ENCODE peak calls at places on chromosomes 5 and 9, in five cellular contexts. Q is H1, R is K562, X is HepG2, I is GM12878. W is an unnamed sample.

GRCh38 chr9:70506159-70506558 is 91.7 kb upstream of the KLF9 start:
- DNase-seq in Q (no peak), X (no peak), I (no peak), R (no peak), W (no peak)

GRCh38 chr5:132223861-132224260 is 3.8 kb downstream of the P4HA2 start:
- DNase-seq in Q (no peak), X (no peak), I (no peak), R (no peak), W (no peak)

GRCh38 chr5:103513696-103514095 is 48.9 kb downstream of the NUDT12 start:
- DNase-seq in I (no peak), X (no peak), Q (no peak), R (no peak), W (peak)

GRCh38 chr5:131324311-131324710 is 60.5 kb downstream of the CDC42SE2 start:
- DNase-seq in R (no peak), I (no peak), Q (no peak), X (no peak), W (no peak)

GRCh38 chr5:158543539-158544387 is 556.0 kb downstream of the EBF1 start:
- DNase-seq in X (no peak), R (no peak), Q (no peak), I (no peak), W (no peak)

GRCh38 chr9:93645149-93645889 is 68.9 kb downstream of the PHF2 start:
- DNase-seq in Q (no peak), I (no peak), X (no peak), R (no peak), W (no peak)

GRCh38 chr5:37892571-37892970 is 52.7 kb upstream of the GDNF start:
- DNase-seq in R (no peak), Q (no peak), X (no peak), I (no peak), W (no peak)

GRCh38 chr5:14870347-14871083 is 1.1 kb downstream of the ANKH start:
- DNase-seq in I (no peak), X (no peak), R (no peak), Q (no peak), W (peak)

GRCh38 chr5:133873936-133874585 is 94.4 kb downstream of the C5orf15 start:
- DNase-seq in R (no peak), I (no peak), X (no peak), Q (no peak), W (no peak)

GRCh38 chr9:14198544-14199510 is 115.1 kb downstream of the NFIB start:
- DNase-seq in X (no peak), I (no peak), Q (no peak), R (no peak), W (peak)

GRCh38 chr9:130045657-130046450 is 2.9 kb upstream of the FNBP1 start:
- DNase-seq in X (no peak), Q (no peak), R (no peak), I (no peak), W (no peak)

GRCh38 chr9:96457266-96457665 is 7.3 kb downstream of the HABP4 start:
- DNase-seq in I (no peak), Q (no peak), R (no peak), X (no peak), W (no peak)

GRCh38 chr5:80207832-80208231 is 48.0 kb downstream of the SERINC5 start:
- DNase-seq in Q (no peak), I (no peak), R (no peak), X (no peak), W (no peak)

GRCh38 chr5:1643651-1644392 is 120.1 kb upstream of the LPCAT1 start:
- DNase-seq in R (no peak), Q (no peak), I (no peak), X (no peak), W (peak)

GRCh38 chr5:171242521-171242920 is 66.5 kb upstream of the TLX3 start:
- DNase-seq in I (no peak), Q (no peak), R (no peak), X (no peak), W (no peak)

GRCh38 chr9:20925256-20926046 is 106.0 kb downstream of the HACD4 start:
- DNase-seq in R (no peak), I (no peak), X (peak), Q (no peak), W (no peak)

GRCh38 chr5:54514269-54514668 is 3.3 kb upstream of the SNX18 start:
- DNase-seq in X (peak), Q (no peak), I (no peak), R (peak), W (no peak)

GRCh38 chr9:120715331-120715924 is 1.2 kb upstream of the MEGF9 start:
- DNase-seq in R (peak), X (no peak), Q (peak), I (no peak), W (peak)

GRCh38 chr9:33273266-33273971 is 8.6 kb downstream of the CHMP5 start:
- DNase-seq in R (no peak), X (no peak), I (no peak), Q (no peak), W (no peak)

GRCh38 chr5:63341442-63341841 is 620.8 kb downstream of the HTR1A start:
- DNase-seq in I (no peak), X (no peak), Q (no peak), R (no peak), W (no peak)

GRCh38 chr5:146653560-146653959 is 137.6 kb upstream of the GPR151 start:
- DNase-seq in X (no peak), Q (no peak), I (no peak), R (no peak), W (peak)

GRCh38 chr9:76463211-76463610 is 4.2 kb downstream of the GCNT1 start:
- DNase-seq in Q (no peak), X (no peak), I (no peak), R (no peak), W (no peak)

GRCh38 chr9:76464706-76465105 is 5.7 kb downstream of the GCNT1 start:
- DNase-seq in Q (no peak), X (no peak), I (no peak), R (no peak), W (no peak)

GRCh38 chr9:76458903-76459690 is at the start of gene GCNT1:
- DNase-seq in X (peak), Q (peak), R (peak), I (peak), W (peak)

GRCh38 chr9:76456202-76456926 is 2.6 kb upstream of the GCNT1 start:
- DNase-seq in X (peak), I (no peak), Q (no peak), R (peak), W (no peak)

DNA sequence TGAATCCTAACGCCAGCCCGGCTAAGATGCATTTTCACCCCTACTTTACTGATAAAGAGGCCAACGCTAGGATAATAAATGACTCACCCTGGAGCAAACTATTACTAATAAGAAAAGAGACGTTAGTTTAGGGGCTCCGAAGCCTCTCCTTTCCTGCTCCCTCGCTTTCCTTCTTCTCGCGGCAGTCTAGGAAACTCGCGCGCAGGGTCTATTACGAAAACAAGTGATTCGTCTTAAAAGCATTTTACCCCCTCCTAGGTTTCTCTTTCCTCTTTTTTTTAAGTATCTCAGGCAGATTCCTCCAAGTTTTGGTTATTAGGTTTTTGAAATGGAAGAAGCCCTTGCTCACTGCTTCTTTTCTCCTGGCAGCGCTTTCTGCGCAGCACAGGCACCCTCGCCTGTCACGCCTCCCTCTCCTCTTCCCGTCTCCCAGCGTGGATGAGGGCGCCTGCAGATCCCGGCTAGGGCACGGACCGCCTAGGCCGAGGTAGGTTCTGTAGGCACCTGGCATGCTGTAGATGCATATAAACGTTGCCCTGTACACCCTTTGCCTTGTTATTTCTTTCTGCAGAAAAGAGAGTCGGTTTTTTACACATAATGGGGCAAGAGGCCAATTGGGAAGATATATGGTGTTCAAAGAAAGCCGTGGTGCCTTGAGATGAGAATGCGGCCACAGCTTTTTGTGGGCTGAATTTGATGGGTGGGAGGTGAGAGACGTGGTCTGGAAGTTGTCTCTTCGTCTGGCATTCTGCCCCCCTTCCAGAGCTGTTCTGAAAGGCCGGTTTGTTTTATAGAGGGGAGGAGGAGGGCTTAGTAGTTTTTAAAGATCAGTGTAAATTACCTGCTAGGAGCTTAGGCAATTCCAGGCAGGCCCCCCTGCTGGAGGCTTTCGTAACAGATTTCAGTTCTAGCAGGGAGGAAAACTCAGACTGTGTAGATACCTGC is 981 bp downstream of the GCNT1 start:
- DNase-seq in I (no peak), R (peak), X (peak), Q (no peak), W (peak)
- TF ChIP-seq TAF1 in I (no peak), R (no peak), X (no peak), Q (no peak), W (no peak)

DNA sequence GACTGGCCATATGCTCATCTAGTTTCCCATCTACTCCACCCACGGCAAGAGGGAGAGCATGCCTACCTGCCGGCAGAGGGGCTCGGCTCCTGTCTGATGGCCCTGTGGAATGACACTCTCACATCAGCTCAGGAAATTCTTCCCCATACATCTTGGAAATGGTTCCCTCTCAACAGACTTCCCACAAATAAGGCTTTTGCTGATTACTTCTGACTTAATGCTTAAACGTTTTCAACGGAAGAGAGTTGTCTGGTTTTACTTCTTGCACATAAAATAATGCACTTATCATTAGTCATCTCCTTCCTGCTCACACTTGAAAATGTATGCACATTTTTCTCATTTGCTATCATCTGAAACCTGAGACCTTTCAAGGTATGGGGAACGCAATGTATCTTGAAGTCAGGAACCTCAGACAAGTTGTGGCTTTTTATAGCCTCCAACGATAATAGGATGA is 129.5 kb downstream of the TTLL11 start:
- DNase-seq in I (no peak), R (no peak), X (no peak), Q (no peak), W (no peak)
- H3K4me2 ChIP-seq in I (no peak), R (no peak), X (no peak), Q (no peak), W (peak)

GRCh38 chr5:42337143-42337542 is 86.1 kb upstream of the GHR start:
- DNase-seq in Q (no peak), I (no peak), X (no peak), R (no peak), W (no peak)

GRCh38 chr5:42338136-42338535 is 85.1 kb upstream of the GHR start:
- DNase-seq in R (no peak), X (no peak), I (no peak), Q (no peak), W (no peak)

GRCh38 chr5:42337607-42338006 is 85.6 kb upstream of the GHR start:
- DNase-seq in R (no peak), X (no peak), Q (no peak), I (no peak), W (no peak)
- TF ChIP-seq TAF1 in R (no peak), X (no peak), Q (no peak), I (no peak), W (no peak)

GRCh38 chr5:51397996-51398395 is 14.7 kb downstream of the ISL1 start:
- DNase-seq in I (no peak), Q (no peak), X (no peak), R (no peak), W (no peak)

GRCh38 chr5:51396797-51397196 is 13.5 kb downstream of the ISL1 start:
- DNase-seq in R (no peak), I (no peak), X (no peak), Q (no peak), W (no peak)

GRCh38 chr5:51398875-51399635 is 15.8 kb downstream of the ISL1 start:
- DNase-seq in I (no peak), X (no peak), R (no peak), Q (no peak), W (peak)

GRCh38 chr5:51395666-51396356 is 12.6 kb downstream of the ISL1 start:
- DNase-seq in I (no peak), R (no peak), Q (no peak), X (no peak), W (no peak)

GRCh38 chr5:51399636-51399993 is 16.4 kb downstream of the ISL1 start:
- DNase-seq in I (no peak), R (no peak), Q (no peak), X (no peak), W (no peak)
- H3K4me2 ChIP-seq in I (no peak), R (no peak), Q (peak), X (no peak), W (peak)